ENCODE peak calls at places on chromosome X, in five cellular contexts. One of them, this sample, is unnamed.
A peak's percentile ranks its signal among the peaks of the same experiment; 100 is the strongest.

GRCh38 chrX:41634284-41634683 is 54.5 kb upstream of the GPR34 start:
- DNase-seq in K562: no peak
- DNase-seq in GM12878: no peak
- DNase-seq in H1: no peak
- DNase-seq in HepG2: no peak
- DNase-seq in this sample: no peak

GRCh38 chrX:65926095-65927019 is 113.5 kb downstream of the VSIG4 start:
- DNase-seq in GM12878: peak; percentile 48
- DNase-seq in K562: peak; percentile 19
- DNase-seq in H1: no peak
- DNase-seq in HepG2: no peak
- DNase-seq in this sample: peak; percentile 82

GRCh38 chrX:100928660-100929613 is at the start of gene XKRX:
- DNase-seq in HepG2: no peak
- DNase-seq in GM12878: no peak
- DNase-seq in K562: peak; percentile 13
- DNase-seq in H1: no peak
- DNase-seq in this sample: no peak

GRCh38 chrX:17826609-17827496 is 34.2 kb downstream of the RAI2 start:
- DNase-seq in HepG2: no peak
- DNase-seq in GM12878: no peak
- DNase-seq in K562: no peak
- DNase-seq in H1: no peak
- DNase-seq in this sample: no peak

GRCh38 chrX:39020051-39020669 is 218.9 kb downstream of the MID1IP1 start:
- DNase-seq in HepG2: no peak
- DNase-seq in GM12878: no peak
- DNase-seq in K562: no peak
- DNase-seq in H1: no peak
- DNase-seq in this sample: no peak

GRCh38 chrX:17413228-17413627 is 38.2 kb downstream of the NHS start:
- DNase-seq in K562: no peak
- DNase-seq in H1: no peak
- DNase-seq in HepG2: no peak
- DNase-seq in GM12878: no peak
- DNase-seq in this sample: no peak

GRCh38 chrX:48945517-48946348 is 11.7 kb downstream of the OTUD5 start:
- DNase-seq in K562: peak; percentile 33
- DNase-seq in HepG2: peak; percentile 40
- DNase-seq in GM12878: no peak
- DNase-seq in H1: no peak
- DNase-seq in this sample: no peak

GRCh38 chrX:9670136-9670905 is 95.3 kb downstream of the GPR143 start:
- DNase-seq in K562: peak; percentile 27
- DNase-seq in GM12878: no peak
- DNase-seq in HepG2: no peak
- DNase-seq in H1: no peak
- DNase-seq in this sample: no peak

GRCh38 chrX:12946838-12947544 is 27.9 kb upstream of the TMSB4X start:
- DNase-seq in K562: peak; percentile 71
- DNase-seq in HepG2: peak; percentile 47
- DNase-seq in H1: peak; percentile 54
- DNase-seq in GM12878: peak; percentile 85
- DNase-seq in this sample: no peak

GRCh38 chrX:12370444-12371089 is 232.3 kb downstream of the FRMPD4 start:
- DNase-seq in H1: no peak
- DNase-seq in HepG2: no peak
- DNase-seq in GM12878: no peak
- DNase-seq in K562: no peak
- DNase-seq in this sample: no peak

GRCh38 chrX:41384041-41384705 is 50.2 kb downstream of the DDX3X start:
- DNase-seq in HepG2: no peak
- DNase-seq in H1: no peak
- DNase-seq in GM12878: no peak
- DNase-seq in K562: peak; percentile 53
- DNase-seq in this sample: peak; percentile 45

GRCh38 chrX:85084770-85085393 is 81.2 kb downstream of the APOOL start:
- DNase-seq in K562: peak; percentile 43
- DNase-seq in GM12878: peak; percentile 8
- DNase-seq in H1: no peak
- DNase-seq in HepG2: peak; percentile 11
- DNase-seq in this sample: peak; percentile 15

GRCh38 chrX:71917621-71918341 is 7.1 kb downstream of the NHSL2 start:
- DNase-seq in K562: no peak
- DNase-seq in H1: no peak
- DNase-seq in GM12878: no peak
- DNase-seq in HepG2: no peak
- DNase-seq in this sample: no peak

GRCh38 chrX:123339201-123339905 is 155.3 kb downstream of the GRIA3 start:
- DNase-seq in H1: no peak
- DNase-seq in HepG2: no peak
- DNase-seq in GM12878: no peak
- DNase-seq in K562: no peak
- DNase-seq in this sample: no peak

GRCh38 chrX:133652185-133652584 is 236.9 kb upstream of the GPC4 start:
- DNase-seq in GM12878: no peak
- DNase-seq in HepG2: no peak
- DNase-seq in H1: no peak
- DNase-seq in K562: no peak
- DNase-seq in this sample: no peak

GRCh38 chrX:1727531-1728027 is 112.7 kb downstream of the ASMT start:
- DNase-seq in K562: no peak
- DNase-seq in GM12878: no peak
- DNase-seq in H1: peak; percentile 77
- DNase-seq in HepG2: peak; percentile 7
- DNase-seq in this sample: no peak

GRCh38 chrX:20459410-20460350 is 193.0 kb upstream of the RPS6KA3 start:
- DNase-seq in GM12878: no peak
- DNase-seq in HepG2: no peak
- DNase-seq in K562: no peak
- DNase-seq in H1: no peak
- DNase-seq in this sample: no peak

GRCh38 chrX:68196939-68197791 is 236.1 kb downstream of the OPHN1 start:
- DNase-seq in K562: peak; percentile 49
- DNase-seq in H1: no peak
- DNase-seq in HepG2: peak; percentile 31
- DNase-seq in GM12878: no peak
- DNase-seq in this sample: no peak

GRCh38 chrX:10047133-10047532 is 80.0 kb downstream of the CLDN34 start:
- DNase-seq in GM12878: no peak
- DNase-seq in H1: no peak
- DNase-seq in K562: peak; percentile 9
- DNase-seq in HepG2: no peak
- DNase-seq in this sample: no peak

GRCh38 chrX:2879670-2880069 is 49.5 kb downstream of the ARSD start:
- DNase-seq in H1: no peak
- DNase-seq in GM12878: no peak
- DNase-seq in HepG2: no peak
- DNase-seq in K562: no peak
- DNase-seq in this sample: no peak
- TF ChIP-seq GABPA in H1: no peak
- TF ChIP-seq GABPA in GM12878: no peak
- TF ChIP-seq GABPA in HepG2: no peak
- TF ChIP-seq GABPA in K562: no peak
- TF ChIP-seq GABPA in this sample: no peak

GRCh38 chrX:102835504-102836146 is 101.4 kb upstream of the RAB40AL start:
- DNase-seq in GM12878: no peak
- DNase-seq in K562: peak; percentile 12
- DNase-seq in HepG2: peak; percentile 1
- DNase-seq in H1: no peak
- DNase-seq in this sample: peak; percentile 14
- TF ChIP-seq GABPA in GM12878: no peak
- TF ChIP-seq GABPA in K562: no peak
- TF ChIP-seq GABPA in HepG2: no peak
- TF ChIP-seq GABPA in H1: no peak
- TF ChIP-seq GABPA in this sample: no peak

GRCh38 chrX:154481911-154482601 is 3.0 kb upstream of the LAGE3 start:
- DNase-seq in H1: no peak
- DNase-seq in K562: no peak
- DNase-seq in HepG2: no peak
- DNase-seq in GM12878: no peak
- DNase-seq in this sample: no peak

GRCh38 chrX:154477891-154478477 is 1.1 kb downstream of the LAGE3 start:
- DNase-seq in H1: no peak
- DNase-seq in GM12878: no peak
- DNase-seq in HepG2: no peak
- DNase-seq in K562: no peak
- DNase-seq in this sample: no peak

GRCh38 chrX:154476821-154477220 is 2.3 kb downstream of the LAGE3 start:
- DNase-seq in HepG2: no peak
- DNase-seq in K562: no peak
- DNase-seq in GM12878: no peak
- DNase-seq in H1: no peak
- DNase-seq in this sample: no peak

GRCh38 chrX:154481195-154481594 is 2.1 kb upstream of the LAGE3 start:
- DNase-seq in HepG2: no peak
- DNase-seq in K562: no peak
- DNase-seq in H1: no peak
- DNase-seq in GM12878: no peak
- DNase-seq in this sample: no peak

GRCh38 chrX:154478728-154479622 is at the start of gene LAGE3:
- DNase-seq in K562: peak; percentile 87
- DNase-seq in H1: peak; percentile 57
- DNase-seq in HepG2: peak; percentile 60
- DNase-seq in GM12878: peak; percentile 64
- DNase-seq in this sample: peak; percentile 88
- TF ChIP-seq GABPA in K562: no peak
- TF ChIP-seq GABPA in H1: no peak
- TF ChIP-seq GABPA in HepG2: no peak
- TF ChIP-seq GABPA in GM12878: no peak
- TF ChIP-seq GABPA in this sample: no peak

DNA sequence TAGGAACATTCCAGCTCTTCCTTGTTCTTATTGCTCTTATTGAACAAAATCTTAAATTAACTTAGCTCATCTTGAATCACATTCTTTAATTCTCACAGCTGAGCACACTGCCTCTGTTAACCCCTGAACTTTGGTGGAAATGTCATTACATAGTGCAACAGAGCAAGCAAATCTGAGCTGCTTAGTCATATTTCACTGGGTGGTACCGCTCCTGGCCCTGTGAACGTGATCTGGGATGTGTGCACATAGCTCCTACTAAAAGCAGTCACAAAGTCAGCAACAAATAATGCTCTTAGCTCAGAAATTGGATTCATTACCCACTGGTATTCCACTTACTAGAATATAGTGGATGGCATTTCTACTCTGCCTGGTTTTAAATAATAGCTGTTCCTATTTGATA is 27.9 kb downstream of the ARHGEF6 start:
- DNase-seq in GM12878: no peak
- DNase-seq in HepG2: no peak
- DNase-seq in K562: no peak
- DNase-seq in H1: no peak
- DNase-seq in this sample: no peak
- TF ChIP-seq GABPA in GM12878: no peak
- TF ChIP-seq GABPA in HepG2: no peak
- TF ChIP-seq GABPA in K562: no peak
- TF ChIP-seq GABPA in H1: no peak
- TF ChIP-seq GABPA in this sample: no peak

GRCh38 chrX:137565921-137566745 is at the start of gene ZIC3:
- DNase-seq in H1: no peak
- DNase-seq in GM12878: no peak
- DNase-seq in K562: no peak
- DNase-seq in HepG2: no peak
- DNase-seq in this sample: no peak

GRCh38 chrX:137566746-137567473 is 983 bp downstream of the ZIC3 start:
- DNase-seq in GM12878: no peak
- DNase-seq in HepG2: no peak
- DNase-seq in H1: no peak
- DNase-seq in K562: no peak
- DNase-seq in this sample: no peak

GRCh38 chrX:137562096-137562495 is 3.8 kb upstream of the ZIC3 start:
- DNase-seq in H1: no peak
- DNase-seq in K562: no peak
- DNase-seq in GM12878: no peak
- DNase-seq in HepG2: no peak
- DNase-seq in this sample: no peak

GRCh38 chrX:137565318-137565904 is 516 bp upstream of the ZIC3 start:
- DNase-seq in H1: no peak
- DNase-seq in HepG2: no peak
- DNase-seq in GM12878: no peak
- DNase-seq in K562: no peak
- DNase-seq in this sample: no peak

GRCh38 chrX:137563681-137564651 is 2.0 kb upstream of the ZIC3 start:
- DNase-seq in H1: no peak
- DNase-seq in GM12878: no peak
- DNase-seq in K562: no peak
- DNase-seq in HepG2: no peak
- DNase-seq in this sample: no peak
- TF ChIP-seq GABPA in H1: no peak
- TF ChIP-seq GABPA in GM12878: no peak
- TF ChIP-seq GABPA in K562: no peak
- TF ChIP-seq GABPA in HepG2: no peak
- TF ChIP-seq GABPA in this sample: no peak

GRCh38 chrX:102983205-102983604 is 46.1 kb downstream of the RAB40AL start:
- DNase-seq in HepG2: no peak
- DNase-seq in K562: no peak
- DNase-seq in GM12878: no peak
- DNase-seq in H1: no peak
- DNase-seq in this sample: no peak
- TF ChIP-seq GABPA in HepG2: no peak
- TF ChIP-seq GABPA in K562: no peak
- TF ChIP-seq GABPA in GM12878: no peak
- TF ChIP-seq GABPA in H1: no peak
- TF ChIP-seq GABPA in this sample: no peak

GRCh38 chrX:79138658-79139241 is 5.7 kb upstream of the GPR174 start:
- DNase-seq in HepG2: no peak
- DNase-seq in H1: no peak
- DNase-seq in GM12878: peak; percentile 79
- DNase-seq in K562: no peak
- DNase-seq in this sample: peak; percentile 88
- TF ChIP-seq GABPA in HepG2: no peak
- TF ChIP-seq GABPA in H1: no peak
- TF ChIP-seq GABPA in GM12878: no peak
- TF ChIP-seq GABPA in K562: no peak
- TF ChIP-seq GABPA in this sample: no peak

DNA sequence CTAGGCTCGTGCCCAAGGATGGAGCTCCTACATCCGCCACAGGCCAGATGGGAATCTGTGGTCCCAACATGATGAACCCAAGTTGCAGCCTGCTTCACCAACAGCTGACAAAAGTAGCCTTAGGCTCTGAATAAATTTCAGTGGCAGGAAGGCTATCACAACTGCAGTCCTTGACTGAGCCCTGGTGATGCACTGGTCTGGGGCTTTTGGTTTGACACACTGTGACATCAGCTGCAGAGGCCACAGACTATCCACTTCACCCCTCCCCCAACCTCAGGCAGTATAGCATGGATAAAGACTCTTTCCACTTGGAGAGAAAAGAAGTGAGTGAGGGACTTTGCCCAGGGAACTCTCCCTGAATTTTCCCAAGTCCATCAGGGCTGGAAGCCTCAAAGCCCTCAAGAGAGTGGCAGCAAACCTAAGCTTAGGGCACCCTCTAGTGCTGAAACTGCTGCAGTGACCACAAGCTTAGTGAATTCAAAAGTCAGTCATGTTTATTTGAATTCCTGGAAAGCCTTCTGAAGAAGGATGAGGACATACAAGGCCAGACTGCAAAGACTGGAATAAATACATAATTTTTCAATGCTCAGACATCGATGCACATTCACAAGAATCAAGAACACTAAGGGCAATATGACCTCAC is 135.0 kb upstream of the TENT5D start:
- DNase-seq in HepG2: peak; percentile 8
- DNase-seq in GM12878: no peak
- DNase-seq in K562: no peak
- DNase-seq in H1: peak; percentile 9
- DNase-seq in this sample: peak; percentile 20
- TF ChIP-seq GABPA in HepG2: no peak
- TF ChIP-seq GABPA in GM12878: no peak
- TF ChIP-seq GABPA in K562: no peak
- TF ChIP-seq GABPA in H1: no peak
- TF ChIP-seq GABPA in this sample: no peak